ENCODE peak calls at places on chromosomes 3 and 15, in nine cellular contexts. R is A172; E is GM12891; W is AG10803; G is NCI-H524; Q is stimulated activated CD4-positive, alpha-beta T cell treated with anti-CD3 and anti-CD28 coated beads, Interleukin-2, amount 100 ng/mL, for 24 hours; N is M059J; K is H54; V is mucosa of descending colon. C is an unnamed sample.

GRCh38 chr3:124916837-124917409 is 17.6 kb downstream of the MUC13 start:
- DNase-seq in E (no peak), N (no peak), V (no peak), G (no peak), R (no peak), K (no peak), Q (no peak), W (no peak), C (no peak)

GRCh38 chr3:46208167-46208704 is at the start of gene CCR1:
- DNase-seq in R (peak; percentile 28), W (peak; percentile 43), G (no peak), Q (peak; percentile 41), K (no peak), V (peak; percentile 52), E (peak; percentile 14), N (peak; percentile 78), C (peak; percentile 26)

GRCh38 chr3:113532698-113533533 is 561 bp downstream of the SIDT1 start:
- DNase-seq in G (peak; percentile 48), Q (peak; percentile 51), R (no peak), N (no peak), E (no peak), V (peak; percentile 69), W (no peak), K (no peak), C (peak; percentile 22)

GRCh38 chr3:139547666-139548065 is 8.1 kb upstream of the RBP1 start:
- DNase-seq in W (no peak), R (no peak), E (no peak), G (no peak), V (no peak), K (no peak), Q (no peak), N (no peak), C (no peak)

GRCh38 chr3:48716508-48716981 is 476 bp downstream of the IP6K2 start:
- DNase-seq in E (no peak), G (no peak), K (no peak), W (no peak), N (peak; percentile 12), Q (peak; percentile 43), V (peak; percentile 56), R (no peak), C (no peak)

GRCh38 chr3:129439381-129439816 is 349 bp downstream of the MBD4 start:
- DNase-seq in W (peak; percentile 19), V (no peak), Q (peak; percentile 57), E (peak; percentile 38), R (no peak), K (peak; percentile 33), N (peak; percentile 58), G (no peak), C (no peak)

GRCh38 chr15:75731248-75732100 is 18.8 kb upstream of the CSPG4 start:
- DNase-seq in W (peak; percentile 42), E (no peak), R (peak; percentile 28), G (peak; percentile 19), V (peak; percentile 33), K (no peak), Q (no peak), N (no peak), C (no peak)

GRCh38 chr3:125120370-125121122 is 64.7 kb upstream of the HEG1 start:
- DNase-seq in E (no peak), K (no peak), R (no peak), V (no peak), G (no peak), N (peak; percentile 70), Q (no peak), W (peak; percentile 54), C (no peak)

GRCh38 chr3:176757440-176757839 is 439.8 kb downstream of the TBL1XR1 start:
- DNase-seq in W (no peak), K (no peak), N (no peak), E (no peak), V (no peak), Q (no peak), G (no peak), R (no peak), C (no peak)

GRCh38 chr3:43686333-43686699 is 4.4 kb upstream of the ABHD5 start:
- DNase-seq in E (no peak), N (no peak), Q (no peak), G (no peak), W (no peak), V (no peak), R (no peak), K (no peak), C (no peak)

GRCh38 chr15:62503451-62503850 is 338.4 kb upstream of the C2CD4B start:
- DNase-seq in W (peak; percentile 67), E (no peak), K (no peak), V (no peak), G (no peak), Q (no peak), R (peak; percentile 15), N (peak; percentile 30), C (peak; percentile 17)

GRCh38 chr3:8319935-8320634 is 181.5 kb upstream of the LMCD1 start:
- DNase-seq in E (no peak), K (peak; percentile 12), Q (no peak), N (peak; percentile 69), W (peak; percentile 85), G (no peak), R (peak; percentile 51), V (no peak), C (no peak)

GRCh38 chr3:152126260-152126659 is 142.5 kb upstream of the MBNL1 start:
- DNase-seq in W (peak; percentile 11), N (no peak), R (peak; percentile 29), V (no peak), E (no peak), Q (no peak), G (no peak), K (no peak), C (no peak)

GRCh38 chr3:8621872-8622271 is 22.7 kb downstream of the SSUH2 start:
- DNase-seq in K (peak; percentile 34), Q (no peak), R (peak; percentile 48), V (no peak), G (no peak), E (no peak), W (peak; percentile 96), N (peak; percentile 45), C (no peak)

GRCh38 chr3:170432416-170432815 is 13.7 kb downstream of the CLDN11 start:
- DNase-seq in W (no peak), Q (no peak), E (no peak), K (no peak), R (no peak), V (no peak), N (no peak), G (no peak), C (no peak)